ENCODE peak calls at places on chromosome 14, in four cellular contexts. M is body of pancreas, A is RWPE1, V is IMR-90. X is an unnamed sample.

GRCh38 chr14:37810094-37810801 is 214.8 kb downstream of the TTC6 start:
- DNase-seq in M (no peak), A (no peak), V (no peak), X (no peak)

GRCh38 chr14:38122241-38122640 is 85.5 kb upstream of the SSTR1 start:
- DNase-seq in M (no peak), A (no peak), V (peak; percentile 51), X (no peak)

GRCh38 chr14:106268013-106268727 is 741.8 kb downstream of the TMEM121 start:
- DNase-seq in M (peak; percentile 60), A (no peak), V (no peak), X (no peak)

GRCh38 chr14:44316647-44317432 is 190.2 kb downstream of the FSCB start:
- DNase-seq in M (no peak), A (peak; percentile 82), V (peak; percentile 93), X (peak; percentile 15)

GRCh38 chr14:103520269-103520656 is 2.4 kb downstream of the CKB start:
- DNase-seq in M (no peak), A (no peak), V (no peak), X (no peak)

GRCh38 chr14:96038920-96039632 is at the start of gene C14orf132:
- DNase-seq in M (peak; percentile 76), A (peak; percentile 69), V (peak; percentile 48), X (peak; percentile 46)

GRCh38 chr14:106308839-106309389 is 782.5 kb downstream of the TMEM121 start:
- DNase-seq in M (peak; percentile 38), A (no peak), V (no peak), X (no peak)

GRCh38 chr14:77865455-77865854 is 65.5 kb downstream of the ADCK1 start:
- DNase-seq in M (peak; percentile 54), A (no peak), V (no peak), X (no peak)

GRCh38 chr14:36162267-36162666 is 14.3 kb downstream of the PTCSC3 start:
- DNase-seq in M (no peak), A (no peak), V (no peak), X (no peak)

GRCh38 chr14:23660290-23661226 is 24.4 kb downstream of the DHRS2 start:
- DNase-seq in M (no peak), A (no peak), V (no peak), X (no peak)

GRCh38 chr14:68786491-68787234 is 6.2 kb downstream of the ZFP36L1 start:
- DNase-seq in M (peak; percentile 58), A (peak; percentile 65), V (peak; percentile 65), X (no peak)

GRCh38 chr14:103058209-103059055 is 1.1 kb upstream of the CDC42BPB start:
- DNase-seq in M (no peak), A (no peak), V (peak; percentile 8), X (no peak)

DNA sequence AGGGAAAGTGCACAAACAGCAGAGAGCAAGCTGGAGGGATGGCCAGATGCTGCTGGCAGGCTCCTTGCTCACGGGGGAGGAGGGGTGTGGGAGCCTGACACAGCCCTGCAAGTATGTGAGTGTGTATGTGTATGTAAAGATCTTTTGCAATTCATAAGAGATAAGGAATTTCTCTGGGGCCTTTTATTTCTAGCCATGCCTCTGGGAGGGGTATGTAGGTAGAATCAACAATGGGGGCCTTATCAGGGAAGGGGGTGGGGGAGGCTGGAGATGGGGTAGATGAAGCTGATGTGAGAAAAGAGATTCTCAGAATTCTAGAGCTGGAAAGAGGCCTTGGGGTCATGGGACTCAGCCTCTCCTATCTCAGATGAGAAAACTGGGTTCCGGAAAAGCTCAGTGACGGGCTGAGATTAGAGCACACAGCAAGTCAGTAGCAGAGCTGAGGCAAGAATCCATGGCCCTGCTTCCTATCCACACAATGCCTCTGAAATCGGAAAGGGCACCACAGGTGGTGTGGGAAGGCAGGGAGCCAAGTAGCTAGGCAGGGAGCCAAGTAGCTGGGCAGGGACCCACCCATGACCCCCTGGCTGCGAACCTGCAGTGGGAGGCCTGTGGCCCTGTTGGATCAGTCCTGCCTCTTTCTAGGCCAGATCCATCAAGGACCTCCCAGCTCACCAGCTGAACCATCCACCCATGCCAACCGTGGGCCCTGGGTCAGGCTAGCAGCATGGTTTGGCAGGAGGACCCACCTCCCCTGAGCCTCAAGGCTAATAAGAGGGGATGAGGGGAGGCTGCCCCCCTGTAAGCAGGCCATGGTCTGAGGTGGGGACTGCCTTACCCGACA is 54.7 kb downstream of the PLEKHG3 start:
- DNase-seq in M (peak; percentile 77), A (peak; percentile 92), V (peak; percentile 97), X (no peak)
- H3K27ac ChIP-seq in M (peak overlapping the region; percentile 67), A (peak overlapping the region; percentile 99), V (peak overlapping the region; percentile 92), X (no peak overlapping the region)

DNA sequence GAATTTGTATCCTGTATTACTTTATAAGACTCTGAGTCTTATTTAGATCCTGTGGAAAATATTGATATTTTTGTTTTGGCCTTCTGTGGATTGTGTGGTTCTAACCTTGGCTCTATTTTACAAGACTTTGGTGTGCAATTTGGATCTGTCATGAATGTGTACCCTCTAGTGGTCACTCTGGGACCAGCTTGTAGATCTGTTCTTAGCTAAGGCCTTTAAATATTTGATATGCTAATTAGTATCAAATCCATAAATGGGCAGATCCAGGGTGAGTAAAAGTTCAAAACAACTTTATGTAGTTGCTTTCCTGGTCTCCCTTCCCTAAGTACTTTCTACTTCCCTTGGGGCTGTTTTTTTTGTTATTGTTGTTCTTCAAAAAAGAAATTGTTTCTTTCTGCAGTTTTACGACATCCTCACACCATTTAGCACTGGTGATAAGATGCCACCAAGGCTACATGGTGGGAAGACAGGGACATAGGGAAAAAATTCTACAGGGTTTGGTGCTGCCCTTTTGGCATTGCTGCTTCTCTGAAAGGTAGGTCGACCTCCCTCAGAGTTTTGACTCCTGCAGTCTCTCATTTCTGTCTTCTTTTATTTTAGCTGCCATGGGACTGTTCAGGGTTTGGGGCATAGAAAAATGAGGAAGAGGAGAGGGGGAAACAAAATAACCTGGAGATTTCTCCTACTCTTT is 238.5 kb downstream of the GPHN start:
- DNase-seq in M (peak; percentile 40), A (peak; percentile 26), V (peak; percentile 58), X (peak; percentile 35)
- TF ChIP-seq CTCF in M (peak; percentile 51), A (peak; percentile 56), V (peak; percentile 52), X (peak; percentile 57)

DNA sequence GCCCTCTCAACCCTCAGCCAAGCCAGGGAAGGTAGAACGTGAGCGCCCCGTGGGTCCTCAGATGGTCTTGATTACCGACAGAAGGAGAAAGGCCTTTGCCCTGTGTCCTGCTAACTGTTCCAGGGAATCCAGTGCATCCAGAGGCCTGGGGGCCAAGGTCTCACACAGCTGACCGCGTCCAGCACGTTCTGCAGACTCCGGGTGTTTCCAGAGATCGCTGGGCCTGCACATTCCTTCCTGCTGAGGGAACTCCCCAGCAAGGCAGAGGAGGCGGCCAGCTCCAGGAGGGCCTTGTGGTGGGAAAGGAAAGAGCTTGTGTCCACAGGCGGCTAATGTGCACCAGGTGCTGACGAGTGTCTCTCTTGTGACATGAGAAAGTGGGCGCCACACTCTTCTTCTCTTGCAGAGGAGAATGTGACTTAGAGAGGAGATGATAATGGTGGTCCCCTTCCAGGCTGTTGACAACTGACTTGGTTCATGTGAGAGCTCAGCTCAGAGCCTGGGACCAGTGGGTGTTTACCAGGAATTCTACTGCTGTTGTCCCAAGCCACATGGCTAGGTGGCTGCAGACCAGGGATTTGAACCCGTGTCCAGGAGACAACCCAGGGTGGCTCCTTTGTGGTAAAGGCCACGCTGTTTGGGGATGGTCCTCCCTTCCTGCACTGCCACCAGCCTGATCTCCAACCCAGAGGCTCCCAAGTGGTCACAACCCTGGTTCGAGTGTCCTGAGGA is 46.8 kb upstream of the DLK1 start:
- DNase-seq in M (peak; percentile 32), A (no peak), V (peak; percentile 73), X (no peak)
- H3K27ac ChIP-seq in M (peak overlapping the region; percentile 61), A (peak overlapping the region; percentile 21), V (no peak overlapping the region), X (no peak overlapping the region)

GRCh38 chr14:101410126-101410525 is 151.2 kb upstream of the DIO3 start:
- DNase-seq in M (no peak), A (no peak), V (no peak), X (no peak)
- TF ChIP-seq CTCF in M (no peak), A (no peak), V (no peak), X (no peak)

GRCh38 chr14:70744631-70745030 is 64.7 kb downstream of the MAP3K9 start:
- DNase-seq in M (no peak), A (no peak), V (no peak), X (no peak)
- H3K27ac ChIP-seq in M (no peak overlapping the region), A (no peak overlapping the region), V (no peak overlapping the region), X (no peak overlapping the region)

GRCh38 chr14:93688239-93688666 is 100.0 kb downstream of the PRIMA1 start:
- DNase-seq in M (no peak), A (no peak), V (no peak), X (no peak)

GRCh38 chr14:93688794-93689193 is 99.5 kb downstream of the PRIMA1 start:
- DNase-seq in M (no peak), A (no peak), V (no peak), X (no peak)

GRCh38 chr14:93686313-93686712 is 102.0 kb downstream of the PRIMA1 start:
- DNase-seq in M (no peak), A (no peak), V (no peak), X (no peak)

GRCh38 chr14:93693914-93694313 is 94.4 kb downstream of the PRIMA1 start:
- DNase-seq in M (no peak), A (no peak), V (no peak), X (no peak)

GRCh38 chr14:93691042-93691780 is 97.1 kb downstream of the PRIMA1 start:
- DNase-seq in M (no peak), A (no peak), V (no peak), X (no peak)
- TF ChIP-seq CTCF in M (no peak), A (no peak), V (no peak), X (no peak)

DNA sequence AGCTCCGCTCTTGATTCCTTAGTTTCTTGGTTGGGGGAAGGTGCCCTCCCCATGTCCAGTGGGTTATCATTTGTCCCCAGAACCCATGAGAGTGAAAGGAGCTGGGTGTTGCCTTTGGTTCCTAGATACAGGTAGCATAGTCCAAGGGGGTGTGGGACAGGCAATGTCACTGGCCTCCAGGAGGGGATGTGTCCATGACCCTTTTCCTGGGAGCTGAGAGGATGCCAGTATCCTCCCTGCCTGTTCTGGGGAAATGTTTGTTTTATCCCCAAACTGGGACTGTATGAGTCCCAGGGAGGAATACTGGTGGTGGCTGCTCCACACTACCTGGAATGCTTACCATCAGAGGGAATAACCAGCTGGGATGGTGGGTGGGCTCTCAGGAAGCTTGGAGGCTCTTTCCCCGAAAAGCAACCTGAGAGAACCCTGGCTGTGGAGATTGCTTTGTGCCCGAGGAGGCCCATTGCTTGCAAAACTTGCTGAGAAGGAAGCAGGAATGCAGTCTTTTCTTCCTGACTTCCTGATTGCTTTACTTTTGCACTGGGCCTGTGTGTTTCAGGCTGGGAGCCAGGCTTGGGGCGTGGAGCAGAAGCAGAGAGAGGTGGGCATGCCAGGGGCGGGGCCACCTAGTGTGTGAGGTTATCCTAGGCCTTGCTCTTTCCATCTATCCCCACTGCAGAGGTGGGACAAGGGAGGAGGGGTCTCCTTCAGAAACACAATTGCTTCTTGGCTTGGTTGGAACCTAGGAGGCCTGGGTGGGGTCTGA is 715 bp upstream of the SLC10A1 start:
- DNase-seq in M (no peak), A (no peak), V (no peak), X (no peak)
- H3K27ac ChIP-seq in M (no peak overlapping the region), A (no peak overlapping the region), V (no peak overlapping the region), X (no peak overlapping the region)

GRCh38 chr14:52961060-52961639 is 10.3 kb upstream of the FERMT2 start:
- DNase-seq in M (peak; percentile 68), A (peak; percentile 72), V (peak; percentile 68), X (peak; percentile 48)

GRCh38 chr14:52960627-52961026 is 9.8 kb upstream of the FERMT2 start:
- DNase-seq in M (no peak), A (no peak), V (no peak), X (peak; percentile 19)
- TF ChIP-seq CTCF in M (no peak), A (no peak), V (no peak), X (no peak)